ENCODE peak calls at places on chromosomes 5 and 9, in four cellular contexts. B is K562, Y is HCT116, D is HepG2. N is an unnamed sample.

GRCh38 chr9:134189475-134190231 is 25.3 kb upstream of the RNU6ATAC start:
- DNase-seq in B (no peak), Y (no peak), D (no peak), N (no peak)

GRCh38 chr5:28766565-28767158 is 1728.3 kb upstream of the CDH9 start:
- DNase-seq in B (peak), Y (peak), D (peak), N (peak)

GRCh38 chr5:27403248-27403882 is 365.0 kb upstream of the CDH9 start:
- DNase-seq in B (no peak), Y (no peak), D (no peak), N (peak)

GRCh38 chr9:120842685-120843485 is at the start of gene PSMD5:
- DNase-seq in B (peak), Y (peak), D (peak), N (peak)

GRCh38 chr9:6096821-6097220 is 81.4 kb upstream of the RANBP6 start:
- DNase-seq in B (no peak), Y (no peak), D (no peak), N (no peak)

GRCh38 chr9:95506438-95506691 is 10.4 kb downstream of the PTCH1 start:
- DNase-seq in B (peak), Y (no peak), D (peak), N (no peak)

GRCh38 chr5:170216262-170216864 is 16.4 kb upstream of the C5orf58 start:
- DNase-seq in B (peak), Y (peak), D (peak), N (peak)

GRCh38 chr5:179128976-179129375 is 68.8 kb downstream of the ZNF354C start:
- DNase-seq in B (no peak), Y (no peak), D (no peak), N (no peak)

GRCh38 chr9:121667214-121667613 is 15.8 kb downstream of the DAB2IP start:
- DNase-seq in B (no peak), Y (no peak), D (no peak), N (no peak)

GRCh38 chr9:116233160-116233530 is 79.6 kb downstream of the PAPPA start:
- DNase-seq in B (no peak), Y (no peak), D (no peak), N (no peak)

DNA sequence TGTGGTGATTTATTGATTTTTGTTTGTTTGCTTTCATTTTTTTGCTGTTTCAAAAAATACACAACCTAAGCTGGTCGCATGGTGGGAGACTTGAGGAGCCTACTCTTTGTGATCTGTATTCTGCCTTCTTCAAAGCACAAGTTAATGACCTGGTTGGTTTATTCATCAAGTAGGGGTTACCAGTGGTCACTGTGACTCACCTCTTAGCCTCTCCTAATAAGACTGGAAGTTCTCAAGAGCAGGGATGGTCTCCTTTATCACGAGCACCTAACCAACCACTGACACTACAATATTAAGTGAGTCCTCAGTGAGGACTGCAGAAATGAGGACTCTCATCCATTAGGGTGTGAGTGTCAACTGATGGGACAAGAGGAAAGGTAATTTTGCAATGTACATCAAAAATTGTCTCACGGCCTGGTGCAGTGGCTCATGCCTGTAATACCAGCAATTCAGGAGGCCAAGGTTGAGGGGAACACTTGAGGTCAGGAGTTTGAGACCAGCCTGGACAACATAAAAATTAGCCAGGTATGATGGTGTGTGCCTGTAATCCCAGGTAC is 13.6 kb upstream of the MTMR12 start:
- DNase-seq in B (no peak), Y (peak), D (no peak), N (no peak)
- TF ChIP-seq JUND in B (no peak), Y (no peak), D (no peak), N (no peak)

DNA sequence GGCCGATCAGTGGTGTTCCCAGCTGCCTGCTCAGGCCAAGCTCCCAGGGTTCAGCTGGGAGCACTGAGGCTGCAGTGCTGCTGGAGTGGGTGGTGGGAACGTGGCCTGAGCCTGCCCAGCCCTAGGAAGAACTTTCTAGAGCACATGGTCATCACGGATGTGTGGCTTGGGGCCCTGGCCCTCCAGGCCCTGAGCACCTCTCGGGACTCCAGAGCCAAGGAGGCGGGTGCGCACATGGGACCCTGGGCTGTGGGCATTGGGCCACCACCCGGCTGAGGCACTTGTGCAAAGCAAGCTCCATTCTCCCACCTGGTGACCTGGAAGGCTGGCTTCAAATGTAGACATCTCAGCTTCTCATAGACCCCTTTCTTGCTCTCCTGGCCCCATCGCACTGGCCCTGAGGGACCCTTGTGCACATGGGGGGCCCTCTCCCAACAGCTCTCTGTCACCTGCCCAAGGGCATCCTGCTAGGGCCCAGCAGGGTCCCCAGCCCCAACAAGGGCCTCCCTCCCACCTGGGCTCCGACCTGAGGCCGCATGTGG is 17.4 kb upstream of the NRARP start:
- DNase-seq in B (no peak), Y (no peak), D (no peak), N (no peak)
- TF ChIP-seq JUND in B (no peak), Y (no peak), D (no peak), N (no peak)

GRCh38 chr9:133124123-133124948 is 3.3 kb upstream of the RALGDS start:
- DNase-seq in B (no peak), Y (no peak), D (no peak), N (no peak)
- TF ChIP-seq JUND in B (no peak), Y (no peak), D (no peak), N (no peak)

GRCh38 chr9:105959491-105959890 is 265.1 kb downstream of the TMEM38B start:
- DNase-seq in B (no peak), Y (no peak), D (no peak), N (no peak)

GRCh38 chr9:105954517-105954916 is 260.2 kb downstream of the TMEM38B start:
- DNase-seq in B (no peak), Y (no peak), D (no peak), N (peak)

GRCh38 chr9:105958587-105958986 is 264.2 kb downstream of the TMEM38B start:
- DNase-seq in B (no peak), Y (no peak), D (no peak), N (peak)

GRCh38 chr9:105963700-105964099 is 269.4 kb downstream of the TMEM38B start:
- DNase-seq in B (no peak), Y (no peak), D (no peak), N (no peak)

DNA sequence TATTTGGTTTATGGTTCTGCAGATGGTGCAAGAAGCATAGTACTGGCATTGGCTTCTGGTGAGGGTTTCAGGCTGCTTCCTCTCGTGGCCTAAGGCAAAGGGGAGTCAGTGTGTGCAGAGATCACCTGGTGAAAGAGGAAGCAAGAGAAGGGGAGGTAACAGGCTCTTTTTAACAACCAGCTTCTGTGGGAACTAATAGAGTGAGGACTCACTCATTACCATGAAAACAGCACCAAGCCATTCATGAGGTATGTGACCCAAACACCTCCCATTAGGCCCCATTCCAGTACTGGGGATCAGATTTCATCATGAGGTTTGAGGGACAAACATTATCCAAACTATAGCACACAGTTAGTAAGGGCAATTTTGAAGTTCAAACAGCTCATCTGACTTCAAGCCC is 263.5 kb downstream of the TMEM38B start:
- DNase-seq in B (no peak), Y (no peak), D (no peak), N (peak)
- TF ChIP-seq JUND in B (no peak), Y (no peak), D (no peak), N (no peak)

DNA sequence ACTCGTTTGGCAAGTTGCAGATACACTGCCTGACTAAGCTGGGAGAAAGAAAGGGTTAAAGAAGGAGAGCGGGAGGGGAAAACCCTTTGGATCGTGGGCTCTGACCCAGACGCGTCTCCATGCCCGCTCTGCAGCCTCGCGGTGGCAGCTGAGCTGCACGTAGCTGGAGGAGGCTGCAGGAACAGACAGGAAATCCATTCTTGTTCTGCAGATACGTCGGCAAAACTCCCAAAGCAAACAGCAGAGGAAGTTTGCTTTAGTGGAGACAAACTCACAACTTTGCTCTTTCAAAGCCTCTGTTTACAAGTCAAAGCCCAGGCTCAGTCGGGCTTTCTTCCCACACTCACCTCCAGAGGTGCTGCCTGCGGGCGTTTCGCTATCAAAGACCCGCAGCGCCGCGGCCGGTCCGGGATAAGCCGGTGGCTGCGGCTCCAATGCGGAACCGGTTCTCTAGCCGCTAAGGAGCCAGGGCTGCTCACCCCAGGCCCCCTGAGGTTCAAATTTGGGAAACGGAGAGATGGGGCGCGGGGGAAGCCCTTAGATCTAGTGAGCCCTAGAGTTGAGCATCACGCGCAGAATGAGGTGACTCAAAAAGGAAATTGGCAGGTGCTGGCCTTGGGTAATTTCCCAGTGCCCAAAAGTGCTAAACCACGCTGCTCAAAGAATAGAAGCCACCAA is 60.7 kb downstream of the MAT2B start:
- DNase-seq in B (no peak), Y (no peak), D (peak), N (peak)
- TF ChIP-seq JUND in B (no peak), Y (no peak), D (no peak), N (no peak)

GRCh38 chr9:27382989-27383388 is 86.0 kb upstream of the EQTN start:
- DNase-seq in B (no peak), Y (no peak), D (no peak), N (no peak)
- TF ChIP-seq JUND in B (no peak), Y (no peak), D (no peak), N (no peak)

DNA sequence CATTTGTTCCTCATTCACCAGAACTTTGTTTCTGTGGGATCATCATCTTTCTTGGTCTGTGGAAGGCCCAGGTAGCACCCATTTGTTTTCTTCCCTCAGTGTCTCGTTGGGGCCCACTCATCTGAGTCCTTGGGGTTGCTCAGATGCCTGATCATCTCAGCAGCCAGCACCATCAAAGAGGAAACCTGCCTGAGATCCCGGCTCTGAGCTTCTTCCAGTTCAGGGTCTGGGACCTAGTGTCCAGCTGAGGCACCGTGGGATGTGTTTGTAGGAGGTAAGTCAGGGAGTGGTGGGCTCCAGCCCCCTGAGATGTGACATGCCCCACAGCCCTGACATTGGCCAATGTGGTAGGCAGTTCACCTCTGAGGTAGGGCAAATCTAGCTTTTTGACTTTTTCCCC is 9.4 kb upstream of the CD180 start:
- DNase-seq in B (no peak), Y (no peak), D (no peak), N (no peak)
- TF ChIP-seq JUND in B (no peak), Y (no peak), D (no peak), N (no peak)

GRCh38 chr9:87604886-87605588 is 107.4 kb downstream of the DAPK1 start:
- DNase-seq in B (no peak), Y (no peak), D (no peak), N (no peak)

GRCh38 chr9:87607859-87608258 is 110.2 kb downstream of the DAPK1 start:
- DNase-seq in B (no peak), Y (no peak), D (no peak), N (no peak)

GRCh38 chr9:87606921-87607521 is 109.4 kb downstream of the DAPK1 start:
- DNase-seq in B (no peak), Y (no peak), D (no peak), N (no peak)

GRCh38 chr9:87603854-87604490 is 106.3 kb downstream of the DAPK1 start:
- DNase-seq in B (peak), Y (no peak), D (no peak), N (no peak)

DNA sequence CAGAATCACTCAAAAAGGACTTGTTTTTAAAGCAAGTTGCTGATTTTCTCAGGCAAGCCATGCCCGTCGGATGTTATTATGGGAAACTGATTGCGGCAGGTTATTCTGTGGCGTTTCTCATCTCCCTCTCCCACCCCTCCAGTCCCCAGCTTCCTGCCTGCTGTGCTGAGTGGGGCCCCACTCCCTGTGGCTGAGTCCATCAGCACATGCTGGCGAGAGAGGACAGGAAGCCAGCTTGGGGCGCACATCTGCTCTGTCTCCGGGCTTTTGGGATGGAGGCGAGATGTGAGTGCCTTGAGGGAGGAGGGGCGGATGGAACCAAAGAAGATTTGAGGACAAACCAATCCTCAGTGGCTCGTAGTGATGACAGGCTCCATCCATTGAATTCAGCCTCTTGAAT is 108.0 kb downstream of the DAPK1 start:
- DNase-seq in B (no peak), Y (no peak), D (no peak), N (no peak)
- TF ChIP-seq JUND in B (no peak), Y (no peak), D (no peak), N (no peak)

DNA sequence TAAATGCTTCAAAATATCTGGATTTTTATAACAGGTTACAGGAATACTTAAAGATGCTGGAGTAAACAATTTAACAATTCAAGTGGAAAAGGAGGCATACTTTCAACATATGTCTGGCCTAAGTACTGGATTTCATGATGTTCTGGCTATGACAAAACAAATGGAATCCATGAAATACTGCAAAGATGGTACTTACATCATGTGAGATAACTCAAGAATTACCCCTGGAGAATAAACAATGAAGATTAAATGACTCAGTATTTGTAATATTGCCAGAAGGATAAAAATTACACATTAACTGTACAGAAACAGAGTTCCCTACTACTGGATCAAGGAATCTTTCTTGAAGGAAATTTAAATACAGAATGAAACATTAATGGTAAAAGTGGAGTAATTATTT is 35.6 kb downstream of the SLC30A5 start:
- DNase-seq in B (no peak), Y (no peak), D (no peak), N (no peak)
- TF ChIP-seq JUND in B (no peak), Y (no peak), D (no peak), N (no peak)

N was measured in T47D.